ENCODE peak calls at places on chromosomes 6 and 20, in six cellular contexts. K, L, F, Y, O and X are unnamed samples. For H3K9me3, the result is how much of the 10 kb centered on the place peaks cover.

GRCh38 chr6:116108836-116109235 is 8.2 kb downstream of the NT5DC1 start:
- DNase-seq in L (no peak), K (no peak), Y (no peak), O (no peak), F (no peak), X (no peak)

GRCh38 chr20:58429303-58429702 is 40.3 kb downstream of the VAPB start:
- DNase-seq in Y (no peak), O (no peak), L (no peak), F (no peak), K (no peak), X (no peak)

GRCh38 chr20:56924976-56925695 is 296.0 kb downstream of the TFAP2C start:
- DNase-seq in Y (no peak), K (no peak), O (no peak), L (no peak), F (peak), X (no peak)

GRCh38 chr6:119174879-119175817 is 96.7 kb upstream of the FAM184A start:
- DNase-seq in Y (no peak), L (no peak), O (no peak), K (no peak), F (peak), X (no peak)

GRCh38 chr6:53154071-53154470 is 5.4 kb upstream of the GCM1 start:
- DNase-seq in O (no peak), Y (no peak), L (no peak), F (no peak), K (no peak), X (no peak)

GRCh38 chr6:134938896-134939295 is 11.0 kb downstream of the ALDH8A1 start:
- DNase-seq in K (no peak), L (no peak), Y (no peak), O (no peak), F (no peak), X (peak)

GRCh38 chr6:129567374-129567773 is 142.6 kb downstream of the ARHGAP18 start:
- DNase-seq in K (no peak), F (peak), L (no peak), Y (peak), O (no peak), X (no peak)

GRCh38 chr6:71383891-71384489 is 95.4 kb downstream of the OGFRL1 start:
- DNase-seq in O (no peak), F (peak), K (no peak), L (no peak), Y (no peak), X (no peak)

GRCh38 chr20:33827629-33828325 is 16.6 kb downstream of the CHMP4B start:
- DNase-seq in O (no peak), K (no peak), L (no peak), Y (no peak), F (no peak), X (no peak)

GRCh38 chr6:23659125-23659524 is 466.9 kb upstream of the NRSN1 start:
- DNase-seq in O (no peak), K (no peak), F (peak), L (no peak), Y (no peak), X (no peak)

GRCh38 chr6:109717971-109718370 is 26.9 kb downstream of the FIG4 start:
- DNase-seq in Y (no peak), L (no peak), K (no peak), O (no peak), F (no peak), X (no peak)

GRCh38 chr6:25405442-25405841 is 126.3 kb downstream of the CARMIL1 start:
- DNase-seq in L (no peak), Y (no peak), K (no peak), F (no peak), O (no peak), X (no peak)

GRCh38 chr20:53569005-53569404 is 24.6 kb downstream of the ZNF217 start:
- DNase-seq in Y (no peak), O (no peak), K (no peak), F (no peak), L (no peak), X (no peak)

GRCh38 chr6:44966449-44967091 is 361.6 kb upstream of the RUNX2 start:
- DNase-seq in K (no peak), F (peak), L (no peak), O (no peak), Y (no peak), X (no peak)

GRCh38 chr6:13307508-13307995 is 20.8 kb downstream of the TBC1D7 start:
- DNase-seq in Y (no peak), L (peak), O (no peak), F (peak), K (no peak), X (no peak)

GRCh38 chr6:47655719-47656595 is 42.4 kb upstream of the ADGRF4 start:
- DNase-seq in O (peak), L (no peak), K (peak), Y (no peak), F (peak), X (no peak)

GRCh38 chr20:19210426-19211155 is 1.9 kb upstream of the SLC24A3 start:
- DNase-seq in F (peak), O (no peak), Y (no peak), K (no peak), L (no peak), X (no peak)

GRCh38 chr6:152068622-152069261 is 261.3 kb downstream of the ESR1 start:
- DNase-seq in Y (no peak), O (no peak), K (no peak), L (no peak), F (no peak), X (no peak)

GRCh38 chr6:16130437-16130891 is 1.6 kb downstream of the MYLIP start:
- DNase-seq in F (peak), Y (no peak), O (no peak), L (no peak), K (no peak), X (no peak)

GRCh38 chr6:7529141-7529540 is 12.3 kb upstream of the DSP start:
- DNase-seq in O (no peak), K (no peak), Y (no peak), L (no peak), F (no peak), X (no peak)

GRCh38 chr6:79234150-79235022 is at the start of gene HMGN3:
- DNase-seq in F (peak), Y (peak), O (peak), L (peak), K (peak), X (peak)

GRCh38 chr6:6994796-6995195 is 113.0 kb upstream of the RREB1 start:
- DNase-seq in O (no peak), F (no peak), K (no peak), L (no peak), Y (no peak), X (no peak)

DNA sequence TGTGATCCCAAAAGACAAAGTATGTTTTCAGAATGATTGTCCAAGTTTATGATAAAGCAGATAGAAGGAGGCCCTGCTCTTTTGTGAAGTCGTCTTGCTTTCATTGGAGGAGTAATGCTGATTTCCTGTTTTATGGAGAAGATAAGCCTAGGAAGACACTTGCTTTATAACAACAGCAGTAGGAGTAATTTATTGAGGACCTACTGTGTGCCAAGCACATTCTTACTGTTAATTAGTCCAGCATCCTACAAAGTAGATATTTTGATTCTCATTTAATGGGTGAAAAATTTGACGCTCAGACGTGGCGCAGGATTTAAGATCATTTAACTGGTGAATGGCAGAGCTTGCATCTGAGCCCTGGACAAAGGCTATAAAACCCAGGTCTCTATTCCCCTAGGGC is 87.6 kb downstream of the ZDHHC14 start:
- DNase-seq in F (no peak), Y (no peak), L (no peak), K (no peak), O (no peak), X (no peak)
- H3K9me3 ChIP-seq in F (under half), Y (under half), L (under half), K (under half), O (under half), X (under half)

DNA sequence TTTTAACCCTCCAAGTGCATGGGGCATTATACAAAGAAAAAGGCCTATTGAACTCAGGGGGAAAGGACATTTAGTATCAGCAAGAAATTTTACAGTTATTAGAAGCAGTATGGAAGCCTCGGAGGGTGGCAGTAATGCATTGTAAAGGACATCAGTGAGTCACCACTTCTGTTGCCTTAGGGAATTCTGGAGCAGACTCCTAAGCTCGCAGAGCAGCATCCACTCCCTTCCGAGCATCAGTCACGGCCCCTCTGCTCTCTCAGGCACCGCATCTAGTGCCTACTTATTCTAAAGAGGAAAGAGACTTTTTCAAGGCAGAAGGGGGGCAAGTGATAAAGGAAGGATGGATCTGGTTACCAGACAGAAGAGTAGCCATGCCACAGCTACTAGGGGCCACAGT is 296.5 kb downstream of the RNGTT start:
- DNase-seq in K (no peak), Y (no peak), L (no peak), F (no peak), O (no peak), X (no peak)
- H3K9me3 ChIP-seq in K (under half), Y (under half), L (under half), F (under half), O (under half), X (under half)

DNA sequence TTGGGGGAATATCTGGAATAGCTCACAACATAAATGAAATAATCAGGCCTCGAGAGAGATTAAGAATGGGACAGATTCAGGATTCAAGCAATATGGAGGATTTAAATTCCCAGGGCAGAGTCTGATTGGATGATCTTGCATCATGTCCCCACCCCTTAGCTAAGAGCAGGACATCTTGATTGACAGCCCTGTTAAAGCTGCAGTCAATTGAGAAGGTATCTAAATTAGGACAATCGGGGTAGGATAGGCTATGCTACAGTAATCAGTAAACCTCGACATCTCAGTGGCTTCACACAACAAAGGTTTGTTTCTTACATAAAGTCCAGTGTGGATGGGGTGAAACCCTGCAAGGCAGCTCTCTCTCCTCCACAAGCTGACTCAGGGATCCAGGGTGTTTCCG is 109.5 kb downstream of the EYA2 start:
- DNase-seq in Y (no peak), L (no peak), O (no peak), K (no peak), F (no peak), X (no peak)
- H3K9me3 ChIP-seq in Y (under half), L (under half), O (under half), K (under half), F (under half), X (under half)

GRCh38 chr20:31363295-31363694 is 5.1 kb upstream of the DEFB118 start:
- DNase-seq in O (no peak), Y (no peak), F (no peak), L (no peak), K (no peak), X (no peak)
- H3K9me3 ChIP-seq in O (under half), Y (under half), F (under half), L (under half), K (under half), X (under half)

GRCh38 chr6:17870302-17871168 is 116.9 kb downstream of the KIF13A start:
- DNase-seq in K (no peak), F (peak), L (no peak), O (no peak), Y (no peak), X (no peak)

GRCh38 chr6:17869753-17870050 is 117.7 kb downstream of the KIF13A start:
- DNase-seq in F (no peak), O (no peak), Y (no peak), K (no peak), L (no peak), X (no peak)

GRCh38 chr6:17872908-17873307 is 114.5 kb downstream of the KIF13A start:
- DNase-seq in L (no peak), K (no peak), Y (no peak), F (no peak), O (no peak), X (no peak)

GRCh38 chr6:17871836-17872235 is 115.6 kb downstream of the KIF13A start:
- DNase-seq in O (no peak), F (peak), Y (no peak), K (no peak), L (no peak), X (no peak)

DNA sequence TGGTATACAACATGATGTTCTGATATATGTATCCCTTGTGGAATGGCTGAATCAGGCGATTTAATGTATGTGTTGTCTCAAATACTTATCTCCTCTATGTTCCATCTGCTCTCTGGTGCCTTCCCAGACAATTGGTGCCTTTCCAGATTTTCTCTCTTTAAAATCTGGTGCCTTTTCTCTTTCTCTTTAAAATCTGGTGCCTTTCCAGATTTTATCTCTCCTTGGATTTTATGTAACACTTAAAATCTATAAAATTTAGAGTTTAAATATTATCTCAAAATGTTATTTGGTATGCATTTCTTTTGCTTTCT is 116.3 kb downstream of the KIF13A start:
- DNase-seq in L (no peak), K (no peak), O (no peak), F (no peak), Y (no peak), X (no peak)
- H3K9me3 ChIP-seq in L (under half), K (under half), O (under half), F (under half), Y (under half), X (under half)

GRCh38 chr20:36936341-36936740 is 15.2 kb downstream of the SAMHD1 start:
- DNase-seq in O (no peak), L (no peak), F (no peak), Y (no peak), K (no peak), X (no peak)

GRCh38 chr20:36941403-36941835 is 10.1 kb downstream of the SAMHD1 start:
- DNase-seq in O (no peak), F (peak), L (no peak), K (no peak), Y (no peak), X (no peak)
- H3K9me3 ChIP-seq in O (under half), F (under half), L (under half), K (under half), Y (under half), X (under half)

GRCh38 chr20:59657459-59658046 is 53.2 kb downstream of the PHACTR3 start:
- DNase-seq in F (peak), L (no peak), K (no peak), Y (no peak), O (no peak), X (no peak)

GRCh38 chr20:59652381-59652780 is 48.0 kb downstream of the PHACTR3 start:
- DNase-seq in L (no peak), O (no peak), Y (no peak), F (no peak), K (no peak), X (no peak)

GRCh38 chr20:59661141-59661540 is 56.8 kb downstream of the PHACTR3 start:
- DNase-seq in Y (no peak), O (no peak), L (no peak), F (no peak), K (no peak), X (no peak)

GRCh38 chr20:59661621-59662020 is 57.3 kb downstream of the PHACTR3 start:
- DNase-seq in K (no peak), Y (no peak), L (no peak), F (no peak), O (no peak), X (no peak)

DNA sequence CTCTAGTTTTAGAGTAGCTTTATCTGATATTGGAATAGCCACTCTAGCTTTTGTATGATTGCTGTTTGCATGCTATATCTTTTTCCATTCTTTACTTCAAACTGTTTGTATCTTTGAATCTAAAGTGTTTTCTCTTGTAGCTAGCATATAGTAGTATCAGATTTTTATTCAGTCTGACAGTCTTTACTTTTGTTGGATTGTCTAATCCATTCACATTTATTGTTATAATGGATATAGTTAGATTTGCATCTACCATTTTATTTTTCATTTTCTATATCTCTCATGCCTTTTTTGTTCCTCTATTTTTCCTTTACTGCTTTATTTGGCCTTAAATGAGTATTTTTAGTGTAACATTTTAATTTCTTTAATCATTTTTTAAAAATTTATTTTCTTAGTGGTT is 52.1 kb downstream of the PHACTR3 start:
- DNase-seq in O (no peak), F (no peak), L (no peak), Y (no peak), K (no peak), X (no peak)
- H3K9me3 ChIP-seq in O (under half), F (under half), L (under half), Y (under half), K (under half), X (under half)